ENCODE peak calls at places on chromosomes 11 and 22, in ten cellular contexts. G, W, Q, O, T, P, M, H, U and R are unnamed samples. For H3K27me3, the result is how much of the 10 kb centered on the place peaks cover.

GRCh38 chr11:28673687-28674431 is 565.7 kb downstream of the METTL15 start:
- DNase-seq in G (no peak), W (no peak), Q (no peak), O (peak), T (peak), P (no peak), M (no peak), H (no peak), U (peak), R (no peak)

GRCh38 chr22:11066458-11067285 is 4461.3 kb upstream of the OR11H1 start:
- DNase-seq in G (peak), W (peak), Q (peak), O (no peak), T (no peak), P (no peak), M (no peak), H (no peak), U (no peak), R (no peak)

GRCh38 chr11:66289548-66290331 is 797 bp upstream of the YIF1A start:
- DNase-seq in G (no peak), W (peak), Q (peak), O (peak), T (no peak), P (peak), M (peak), H (peak), U (peak), R (no peak)

GRCh38 chr11:77589181-77589520 is 602 bp upstream of the AQP11 start:
- DNase-seq in G (no peak), W (no peak), Q (no peak), O (no peak), T (no peak), P (no peak), M (no peak), H (no peak), U (no peak), R (no peak)

GRCh38 chr11:82174610-82175009 is 559.1 kb downstream of the FAM181B start:
- DNase-seq in G (no peak), W (no peak), Q (no peak), O (peak), T (no peak), P (no peak), M (no peak), H (no peak), U (peak), R (peak)

GRCh38 chr11:75241906-75242644 is 1.5 kb downstream of the TPBGL start:
- DNase-seq in G (no peak), W (no peak), Q (no peak), O (peak), T (no peak), P (no peak), M (no peak), H (no peak), U (peak), R (no peak)

GRCh38 chr22:38754247-38755154 is 1.3 kb downstream of the SUN2 start:
- DNase-seq in G (peak), W (no peak), Q (peak), O (peak), T (no peak), P (no peak), M (peak), H (no peak), U (peak), R (no peak)

GRCh38 chr11:11975201-11976092 is 33.0 kb downstream of the DKK3 start:
- DNase-seq in G (no peak), W (peak), Q (no peak), O (no peak), T (no peak), P (no peak), M (no peak), H (no peak), U (no peak), R (no peak)

GRCh38 chr11:8040261-8040920 is 40.6 kb upstream of the TUB start:
- DNase-seq in G (no peak), W (no peak), Q (peak), O (no peak), T (no peak), P (no peak), M (no peak), H (no peak), U (no peak), R (no peak)

GRCh38 chr11:130448416-130449068 is at the start of gene ADAMTS15:
- DNase-seq in G (peak), W (peak), Q (peak), O (peak), T (no peak), P (no peak), M (peak), H (no peak), U (peak), R (peak)

GRCh38 chr11:68563454-68563853 is 102.9 kb downstream of the PPP6R3 start:
- DNase-seq in G (no peak), W (no peak), Q (no peak), O (no peak), T (no peak), P (no peak), M (no peak), H (no peak), U (no peak), R (no peak)

GRCh38 chr22:30283342-30283741 is 6.0 kb downstream of the CASTOR1 start:
- DNase-seq in G (no peak), W (no peak), Q (no peak), O (no peak), T (no peak), P (no peak), M (no peak), H (no peak), U (no peak), R (no peak)

GRCh38 chr11:129278586-129279319 is 86.6 kb upstream of the ARHGAP32 start:
- DNase-seq in G (no peak), W (peak), Q (no peak), O (peak), T (no peak), P (peak), M (peak), H (no peak), U (peak), R (no peak)

GRCh38 chr11:69700278-69701140 is 3.3 kb downstream of the FGF19 start:
- DNase-seq in G (peak), W (peak), Q (peak), O (peak), T (no peak), P (no peak), M (peak), H (no peak), U (peak), R (peak)

GRCh38 chr11:86444981-86445380 is 70.3 kb downstream of the CCDC81 start:
- DNase-seq in G (no peak), W (no peak), Q (no peak), O (no peak), T (no peak), P (no peak), M (no peak), H (no peak), U (no peak), R (no peak)

GRCh38 chr11:68412593-68413475 is 47.7 kb upstream of the PPP6R3 start:
- DNase-seq in G (no peak), W (no peak), Q (no peak), O (peak), T (peak), P (no peak), M (peak), H (no peak), U (no peak), R (no peak)

GRCh38 chr11:8729837-8730696 is 47.5 kb downstream of the RPL27A start:
- DNase-seq in G (no peak), W (no peak), Q (peak), O (no peak), T (no peak), P (no peak), M (no peak), H (no peak), U (peak), R (no peak)

GRCh38 chr11:5486421-5486820 is 2.1 kb upstream of the OR52D1 start:
- DNase-seq in G (no peak), W (no peak), Q (no peak), O (no peak), T (no peak), P (no peak), M (no peak), H (no peak), U (no peak), R (no peak)

GRCh38 chr11:123020968-123021367 is 39.3 kb upstream of the BSX start:
- DNase-seq in G (peak), W (peak), Q (no peak), O (peak), T (no peak), P (no peak), M (no peak), H (no peak), U (peak), R (peak)

GRCh38 chr11:131938321-131938751 is 567.9 kb downstream of the NTM start:
- DNase-seq in G (no peak), W (peak), Q (no peak), O (no peak), T (no peak), P (no peak), M (no peak), H (no peak), U (no peak), R (no peak)

GRCh38 chr22:49406047-49406650 is 421.5 kb downstream of the BRD1 start:
- DNase-seq in G (peak), W (no peak), Q (peak), O (no peak), T (no peak), P (no peak), M (no peak), H (no peak), U (no peak), R (no peak)

GRCh38 chr22:46027219-46028068 is 50.5 kb upstream of the WNT7B start:
- DNase-seq in G (no peak), W (peak), Q (peak), O (peak), T (no peak), P (no peak), M (peak), H (no peak), U (peak), R (no peak)

GRCh38 chr11:65316979-65317786 is 2.5 kb downstream of the CDC42EP2 start:
- DNase-seq in G (peak), W (peak), Q (peak), O (peak), T (no peak), P (no peak), M (peak), H (no peak), U (peak), R (no peak)

GRCh38 chr11:101224221-101224620 is 94.6 kb upstream of the PGR start:
- DNase-seq in G (no peak), W (no peak), Q (no peak), O (no peak), T (no peak), P (no peak), M (no peak), H (no peak), U (no peak), R (no peak)

GRCh38 chr11:63892233-63892632 is 24.7 kb downstream of the RCOR2 start:
- DNase-seq in G (no peak), W (no peak), Q (no peak), O (peak), T (no peak), P (no peak), M (no peak), H (no peak), U (no peak), R (peak)

GRCh38 chr22:37680191-37680851 is 4.9 kb downstream of the LGALS1 start:
- DNase-seq in G (no peak), W (no peak), Q (no peak), O (peak), T (no peak), P (no peak), M (no peak), H (no peak), U (no peak), R (no peak)

GRCh38 chr11:83249972-83250593 is 36.1 kb downstream of the CCDC90B start:
- DNase-seq in G (no peak), W (no peak), Q (no peak), O (peak), T (no peak), P (no peak), M (no peak), H (no peak), U (peak), R (peak)

GRCh38 chr22:39237276-39238123 is 7.3 kb downstream of the PDGFB start:
- DNase-seq in G (peak), W (no peak), Q (no peak), O (no peak), T (no peak), P (no peak), M (no peak), H (no peak), U (no peak), R (no peak)

GRCh38 chr22:19764636-19765476 is 4.3 kb downstream of the TBX1 start:
- DNase-seq in G (no peak), W (no peak), Q (no peak), O (no peak), T (no peak), P (no peak), M (no peak), H (no peak), U (peak), R (no peak)

GRCh38 chr22:37051629-37052385 is at the start of gene KCTD17:
- DNase-seq in G (peak), W (peak), Q (peak), O (peak), T (no peak), P (peak), M (peak), H (peak), U (peak), R (peak)

GRCh38 chr11:46060013-46060412 is 61.2 kb downstream of the PHF21A start:
- DNase-seq in G (no peak), W (no peak), Q (no peak), O (no peak), T (no peak), P (no peak), M (no peak), H (no peak), U (no peak), R (no peak)

GRCh38 chr11:115067471-115067870 is 389.1 kb downstream of the NXPE2 start:
- DNase-seq in G (no peak), W (no peak), Q (no peak), O (no peak), T (no peak), P (no peak), M (no peak), H (no peak), U (no peak), R (no peak)

GRCh38 chr11:106956887-106957505 is 61.3 kb downstream of the GUCY1A2 start:
- DNase-seq in G (no peak), W (no peak), Q (no peak), O (no peak), T (no peak), P (no peak), M (no peak), H (no peak), U (peak), R (no peak)

GRCh38 chr11:44049832-44050231 is 2.1 kb downstream of the ACCSL start:
- DNase-seq in G (no peak), W (no peak), Q (no peak), O (no peak), T (no peak), P (no peak), M (no peak), H (no peak), U (no peak), R (no peak)

GRCh38 chr11:81707881-81708280 is 1025.8 kb downstream of the FAM181B start:
- DNase-seq in G (no peak), W (no peak), Q (no peak), O (no peak), T (no peak), P (no peak), M (no peak), H (no peak), U (peak), R (no peak)

GRCh38 chr22:50701428-50702154 is 29.0 kb downstream of the SHANK3 start:
- DNase-seq in G (no peak), W (peak), Q (no peak), O (no peak), T (no peak), P (no peak), M (peak), H (no peak), U (no peak), R (no peak)

GRCh38 chr11:61829806-61830205 is 1.7 kb downstream of the FADS2 start:
- DNase-seq in G (no peak), W (no peak), Q (peak), O (no peak), T (no peak), P (no peak), M (no peak), H (no peak), U (no peak), R (no peak)
- H3K4me3 ChIP-seq in G (no peak), W (peak), Q (no peak), O (no peak), T (peak), P (no peak), M (no peak), H (no peak), U (peak), R (peak)

DNA sequence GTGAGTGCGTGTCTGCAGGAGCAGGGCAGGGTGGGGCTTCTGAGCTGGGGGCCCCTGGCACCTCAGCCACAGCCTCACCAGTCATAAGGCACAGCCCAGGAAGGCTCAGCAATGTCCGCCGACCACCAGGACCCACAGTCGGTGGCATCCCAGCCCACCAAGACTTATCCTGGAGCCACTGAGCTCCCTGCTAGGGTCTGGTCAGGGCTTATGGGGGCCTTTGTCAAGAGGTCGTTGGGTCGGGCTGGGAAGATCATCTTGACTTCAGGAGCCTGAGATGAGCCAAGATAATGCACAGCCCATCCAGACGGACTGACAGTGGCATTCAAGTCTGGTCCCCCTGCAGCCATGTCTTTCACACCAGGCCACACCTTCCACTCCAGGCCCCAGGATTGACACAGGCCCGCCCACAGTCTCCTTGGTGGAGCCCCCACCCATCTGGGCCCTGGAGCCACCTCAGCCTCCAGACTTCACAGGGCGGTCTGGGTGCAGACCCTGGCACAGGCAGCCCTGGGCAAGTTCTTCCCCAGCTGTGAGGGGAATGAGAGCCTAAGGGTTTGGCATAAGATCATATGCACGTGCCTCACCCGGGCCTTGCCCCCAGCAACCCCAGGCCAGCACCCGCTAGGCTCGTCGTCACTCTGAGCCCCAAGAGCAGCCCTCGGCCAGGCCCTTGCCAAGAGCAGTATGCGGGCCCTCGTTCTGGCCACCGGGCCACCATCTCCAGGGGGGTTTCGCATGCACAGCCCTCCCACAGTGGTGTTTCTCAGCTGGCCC is 70.2 kb upstream of the KCNQ1OT1 start:
- DNase-seq in G (peak), W (peak), Q (peak), O (no peak), T (no peak), P (no peak), M (peak), H (no peak), U (no peak), R (no peak)
- H3K27me3 ChIP-seq in G (under half), W (under half), Q (under half), O (under half), T (under half), P (under half), M (under half), H (under half), U (half or more), R (under half)

GRCh38 chr11:35621620-35622019 is 3.4 kb downstream of the FJX1 start:
- DNase-seq in G (no peak), W (no peak), Q (no peak), O (no peak), T (peak), P (no peak), M (no peak), H (no peak), U (no peak), R (no peak)

GRCh38 chr11:35622070-35622469 is 3.8 kb downstream of the FJX1 start:
- DNase-seq in G (no peak), W (no peak), Q (no peak), O (peak), T (peak), P (no peak), M (no peak), H (no peak), U (peak), R (peak)

GRCh38 chr11:35618497-35619029 is 303 bp downstream of the FJX1 start:
- DNase-seq in G (peak), W (peak), Q (no peak), O (peak), T (no peak), P (no peak), M (peak), H (no peak), U (peak), R (no peak)

GRCh38 chr11:35619030-35619753 is 932 bp downstream of the FJX1 start:
- DNase-seq in G (no peak), W (peak), Q (peak), O (peak), T (no peak), P (no peak), M (peak), H (no peak), U (peak), R (peak)

GRCh38 chr11:35619754-35620640 is 1.7 kb downstream of the FJX1 start:
- DNase-seq in G (no peak), W (no peak), Q (peak), O (no peak), T (no peak), P (no peak), M (peak), H (no peak), U (peak), R (peak)
- H3K4me3 ChIP-seq in G (peak), W (peak), Q (no peak), O (peak), T (peak), P (no peak), M (peak), H (peak), U (peak), R (peak)

GRCh38 chr11:17735823-17736772 is 1.5 kb downstream of the KCNC1 start:
- DNase-seq in G (no peak), W (peak), Q (peak), O (no peak), T (no peak), P (no peak), M (no peak), H (no peak), U (peak), R (no peak)

GRCh38 chr11:17736921-17737817 is 2.6 kb downstream of the KCNC1 start:
- DNase-seq in G (no peak), W (peak), Q (peak), O (no peak), T (no peak), P (no peak), M (no peak), H (no peak), U (no peak), R (no peak)

GRCh38 chr11:17733261-17733660 is 1.3 kb upstream of the KCNC1 start:
- DNase-seq in G (no peak), W (no peak), Q (peak), O (no peak), T (no peak), P (no peak), M (no peak), H (no peak), U (no peak), R (no peak)

GRCh38 chr11:17734986-17735822 is 623 bp downstream of the KCNC1 start:
- DNase-seq in G (peak), W (peak), Q (peak), O (peak), T (no peak), P (no peak), M (peak), H (no peak), U (peak), R (peak)

DNA sequence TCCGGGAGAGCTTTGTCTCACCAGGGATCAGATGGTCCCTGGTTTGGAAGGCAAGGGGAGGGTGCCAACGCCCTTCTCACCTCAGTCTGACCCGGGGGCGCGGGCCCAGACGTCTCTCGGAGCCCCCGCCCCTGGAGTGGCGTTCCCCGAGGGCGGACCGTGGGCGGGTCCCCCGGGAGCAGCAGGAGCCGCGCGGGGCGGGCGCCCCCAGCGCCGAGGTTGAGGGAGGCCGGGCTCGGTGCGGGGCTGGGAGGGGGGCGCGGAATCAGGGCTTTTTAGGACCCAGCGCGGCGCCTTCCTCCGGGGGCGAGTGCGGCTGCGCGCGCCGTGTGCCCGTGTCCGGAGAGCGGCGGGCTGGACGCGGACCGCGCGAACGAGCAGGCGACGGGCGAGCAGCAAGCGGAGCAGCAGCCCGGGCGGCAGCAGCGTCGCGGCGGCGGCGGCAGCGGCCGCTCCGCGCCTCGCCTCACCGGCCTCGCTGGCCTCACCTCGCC is at the start of gene KCNC1:
- DNase-seq in G (no peak), W (peak), Q (peak), O (peak), T (no peak), P (no peak), M (peak), H (no peak), U (peak), R (no peak)
- H3K27me3 ChIP-seq in G (under half), W (half or more), Q (under half), O (under half), T (under half), P (under half), M (under half), H (under half), U (half or more), R (under half)

DNA sequence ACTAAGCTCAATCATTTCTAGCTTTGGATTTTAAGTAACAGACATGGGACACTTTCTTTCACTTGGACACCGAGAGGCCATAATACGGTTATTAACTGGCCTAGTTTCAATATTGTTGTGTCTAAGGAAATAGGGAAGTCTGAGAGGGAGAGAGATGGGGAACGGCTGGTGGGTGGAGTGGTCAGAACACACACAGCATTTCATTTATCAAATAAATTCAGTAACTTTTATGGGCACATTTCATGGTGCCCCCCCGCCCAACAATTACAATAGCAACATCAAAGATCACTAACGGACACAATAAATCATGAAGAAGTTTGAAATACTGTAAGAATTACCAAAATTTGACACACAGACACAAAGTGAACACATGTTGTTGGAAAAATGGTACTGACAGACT is 10.7 kb downstream of the PRPF19 start:
- DNase-seq in G (no peak), W (no peak), Q (no peak), O (no peak), T (no peak), P (no peak), M (no peak), H (no peak), U (no peak), R (no peak)
- H3K4me3 ChIP-seq in G (no peak), W (no peak), Q (no peak), O (no peak), T (no peak), P (no peak), M (no peak), H (no peak), U (no peak), R (no peak)